ENCODE peak calls at places on chromosomes 4 and X, in six cellular contexts. One of them, this sample, is unnamed.

GRCh38 chrX:71543316-71543715 is 10.4 kb downstream of the OGT start:
- DNase-seq in GM06990: no peak
- DNase-seq in substantia nigra: no peak
- DNase-seq in stimulated activated CD4-positive, alpha-beta T cell treated with anti-CD3 and anti-CD28 coated beads, Interleukin-12 subunit alpha, Interleukin-12 subunit beta, amount 100 ng/mL, for 24 hours: no peak
- DNase-seq in globus pallidus: no peak
- DNase-seq in central memory CD4-positive, alpha-beta T cell: no peak
- DNase-seq in this sample: no peak

GRCh38 chr4:173367285-173367684 is 3.5 kb upstream of the SAP30 start:
- DNase-seq in globus pallidus: no peak
- DNase-seq in substantia nigra: no peak
- DNase-seq in central memory CD4-positive, alpha-beta T cell: no peak
- DNase-seq in stimulated activated CD4-positive, alpha-beta T cell treated with anti-CD3 and anti-CD28 coated beads, Interleukin-12 subunit alpha, Interleukin-12 subunit beta, amount 100 ng/mL, for 24 hours: no peak
- DNase-seq in GM06990: peak
- DNase-seq in this sample: no peak

GRCh38 chr4:143207555-143207954 is 22.8 kb downstream of the USP38 start:
- DNase-seq in central memory CD4-positive, alpha-beta T cell: no peak
- DNase-seq in GM06990: no peak
- DNase-seq in globus pallidus: peak
- DNase-seq in substantia nigra: no peak
- DNase-seq in stimulated activated CD4-positive, alpha-beta T cell treated with anti-CD3 and anti-CD28 coated beads, Interleukin-12 subunit alpha, Interleukin-12 subunit beta, amount 100 ng/mL, for 24 hours: no peak
- DNase-seq in this sample: no peak

GRCh38 chr4:123976285-123976684 is 579.7 kb downstream of the SPRY1 start:
- DNase-seq in GM06990: no peak
- DNase-seq in stimulated activated CD4-positive, alpha-beta T cell treated with anti-CD3 and anti-CD28 coated beads, Interleukin-12 subunit alpha, Interleukin-12 subunit beta, amount 100 ng/mL, for 24 hours: no peak
- DNase-seq in substantia nigra: no peak
- DNase-seq in central memory CD4-positive, alpha-beta T cell: no peak
- DNase-seq in globus pallidus: no peak
- DNase-seq in this sample: no peak

GRCh38 chrX:96183843-96184242 is 500.8 kb upstream of the DIAPH2 start:
- DNase-seq in stimulated activated CD4-positive, alpha-beta T cell treated with anti-CD3 and anti-CD28 coated beads, Interleukin-12 subunit alpha, Interleukin-12 subunit beta, amount 100 ng/mL, for 24 hours: no peak
- DNase-seq in GM06990: no peak
- DNase-seq in globus pallidus: no peak
- DNase-seq in central memory CD4-positive, alpha-beta T cell: no peak
- DNase-seq in substantia nigra: no peak
- DNase-seq in this sample: no peak

GRCh38 chr4:182297659-182298058 is 54.5 kb downstream of the TENM3 start:
- DNase-seq in stimulated activated CD4-positive, alpha-beta T cell treated with anti-CD3 and anti-CD28 coated beads, Interleukin-12 subunit alpha, Interleukin-12 subunit beta, amount 100 ng/mL, for 24 hours: no peak
- DNase-seq in substantia nigra: no peak
- DNase-seq in globus pallidus: no peak
- DNase-seq in central memory CD4-positive, alpha-beta T cell: no peak
- DNase-seq in GM06990: no peak
- DNase-seq in this sample: no peak

GRCh38 chr4:33696066-33696465 is 2548.2 kb downstream of the ARAP2 start:
- DNase-seq in central memory CD4-positive, alpha-beta T cell: no peak
- DNase-seq in GM06990: no peak
- DNase-seq in globus pallidus: no peak
- DNase-seq in stimulated activated CD4-positive, alpha-beta T cell treated with anti-CD3 and anti-CD28 coated beads, Interleukin-12 subunit alpha, Interleukin-12 subunit beta, amount 100 ng/mL, for 24 hours: no peak
- DNase-seq in substantia nigra: no peak
- DNase-seq in this sample: no peak

GRCh38 chr4:90137545-90137944 is 10.4 kb downstream of the CCSER1 start:
- DNase-seq in central memory CD4-positive, alpha-beta T cell: no peak
- DNase-seq in substantia nigra: no peak
- DNase-seq in globus pallidus: no peak
- DNase-seq in GM06990: no peak
- DNase-seq in stimulated activated CD4-positive, alpha-beta T cell treated with anti-CD3 and anti-CD28 coated beads, Interleukin-12 subunit alpha, Interleukin-12 subunit beta, amount 100 ng/mL, for 24 hours: no peak
- DNase-seq in this sample: no peak

GRCh38 chrX:20547649-20548051 is 280.9 kb upstream of the RPS6KA3 start:
- DNase-seq in globus pallidus: no peak
- DNase-seq in substantia nigra: no peak
- DNase-seq in stimulated activated CD4-positive, alpha-beta T cell treated with anti-CD3 and anti-CD28 coated beads, Interleukin-12 subunit alpha, Interleukin-12 subunit beta, amount 100 ng/mL, for 24 hours: no peak
- DNase-seq in central memory CD4-positive, alpha-beta T cell: no peak
- DNase-seq in GM06990: no peak
- DNase-seq in this sample: no peak

GRCh38 chrX:3160771-3161170 is 119.5 kb downstream of the ARSF start:
- DNase-seq in substantia nigra: no peak
- DNase-seq in GM06990: no peak
- DNase-seq in globus pallidus: no peak
- DNase-seq in stimulated activated CD4-positive, alpha-beta T cell treated with anti-CD3 and anti-CD28 coated beads, Interleukin-12 subunit alpha, Interleukin-12 subunit beta, amount 100 ng/mL, for 24 hours: no peak
- DNase-seq in central memory CD4-positive, alpha-beta T cell: no peak
- DNase-seq in this sample: no peak

GRCh38 chrX:134580947-134581346 is 77.3 kb downstream of the PLAC1 start:
- DNase-seq in globus pallidus: no peak
- DNase-seq in substantia nigra: no peak
- DNase-seq in stimulated activated CD4-positive, alpha-beta T cell treated with anti-CD3 and anti-CD28 coated beads, Interleukin-12 subunit alpha, Interleukin-12 subunit beta, amount 100 ng/mL, for 24 hours: no peak
- DNase-seq in GM06990: no peak
- DNase-seq in central memory CD4-positive, alpha-beta T cell: no peak
- DNase-seq in this sample: no peak

GRCh38 chrX:41224606-41225005 is 109.4 kb upstream of the DDX3X start:
- DNase-seq in GM06990: no peak
- DNase-seq in stimulated activated CD4-positive, alpha-beta T cell treated with anti-CD3 and anti-CD28 coated beads, Interleukin-12 subunit alpha, Interleukin-12 subunit beta, amount 100 ng/mL, for 24 hours: no peak
- DNase-seq in globus pallidus: no peak
- DNase-seq in central memory CD4-positive, alpha-beta T cell: no peak
- DNase-seq in substantia nigra: no peak
- DNase-seq in this sample: no peak

GRCh38 chr4:38430841-38431240 is 233.2 kb upstream of the KLF3 start:
- DNase-seq in GM06990: no peak
- DNase-seq in stimulated activated CD4-positive, alpha-beta T cell treated with anti-CD3 and anti-CD28 coated beads, Interleukin-12 subunit alpha, Interleukin-12 subunit beta, amount 100 ng/mL, for 24 hours: no peak
- DNase-seq in globus pallidus: no peak
- DNase-seq in substantia nigra: no peak
- DNase-seq in central memory CD4-positive, alpha-beta T cell: no peak
- DNase-seq in this sample: no peak

GRCh38 chr4:104983615-104984179 is 163.0 kb upstream of the TET2 start:
- DNase-seq in globus pallidus: no peak
- DNase-seq in central memory CD4-positive, alpha-beta T cell: no peak
- DNase-seq in GM06990: no peak
- DNase-seq in stimulated activated CD4-positive, alpha-beta T cell treated with anti-CD3 and anti-CD28 coated beads, Interleukin-12 subunit alpha, Interleukin-12 subunit beta, amount 100 ng/mL, for 24 hours: no peak
- DNase-seq in substantia nigra: no peak
- DNase-seq in this sample: no peak

GRCh38 chrX:47687249-47687648 is 28.3 kb upstream of the UXT start:
- DNase-seq in substantia nigra: no peak
- DNase-seq in GM06990: no peak
- DNase-seq in stimulated activated CD4-positive, alpha-beta T cell treated with anti-CD3 and anti-CD28 coated beads, Interleukin-12 subunit alpha, Interleukin-12 subunit beta, amount 100 ng/mL, for 24 hours: no peak
- DNase-seq in central memory CD4-positive, alpha-beta T cell: no peak
- DNase-seq in globus pallidus: no peak
- DNase-seq in this sample: no peak

GRCh38 chr4:1730532-1731135 is 9.3 kb downstream of the TACC3 start:
- DNase-seq in stimulated activated CD4-positive, alpha-beta T cell treated with anti-CD3 and anti-CD28 coated beads, Interleukin-12 subunit alpha, Interleukin-12 subunit beta, amount 100 ng/mL, for 24 hours: no peak
- DNase-seq in globus pallidus: no peak
- DNase-seq in central memory CD4-positive, alpha-beta T cell: no peak
- DNase-seq in GM06990: no peak
- DNase-seq in substantia nigra: no peak
- DNase-seq in this sample: no peak

GRCh38 chrX:136227074-136227473 is 24.1 kb downstream of the MAP7D3 start:
- DNase-seq in substantia nigra: no peak
- DNase-seq in stimulated activated CD4-positive, alpha-beta T cell treated with anti-CD3 and anti-CD28 coated beads, Interleukin-12 subunit alpha, Interleukin-12 subunit beta, amount 100 ng/mL, for 24 hours: no peak
- DNase-seq in central memory CD4-positive, alpha-beta T cell: no peak
- DNase-seq in GM06990: no peak
- DNase-seq in globus pallidus: no peak
- DNase-seq in this sample: no peak

GRCh38 chr4:75549019-75549418 is 6.8 kb upstream of the ODAPH start:
- DNase-seq in substantia nigra: no peak
- DNase-seq in GM06990: no peak
- DNase-seq in globus pallidus: no peak
- DNase-seq in stimulated activated CD4-positive, alpha-beta T cell treated with anti-CD3 and anti-CD28 coated beads, Interleukin-12 subunit alpha, Interleukin-12 subunit beta, amount 100 ng/mL, for 24 hours: no peak
- DNase-seq in central memory CD4-positive, alpha-beta T cell: no peak
- DNase-seq in this sample: no peak

GRCh38 chr4:39712819-39713607 is 15.1 kb downstream of the UBE2K start:
- DNase-seq in globus pallidus: no peak
- DNase-seq in stimulated activated CD4-positive, alpha-beta T cell treated with anti-CD3 and anti-CD28 coated beads, Interleukin-12 subunit alpha, Interleukin-12 subunit beta, amount 100 ng/mL, for 24 hours: no peak
- DNase-seq in central memory CD4-positive, alpha-beta T cell: no peak
- DNase-seq in GM06990: no peak
- DNase-seq in substantia nigra: no peak
- DNase-seq in this sample: no peak

GRCh38 chrX:29690061-29690460 is 525.3 kb upstream of the MAGEB2 start:
- DNase-seq in GM06990: no peak
- DNase-seq in central memory CD4-positive, alpha-beta T cell: no peak
- DNase-seq in stimulated activated CD4-positive, alpha-beta T cell treated with anti-CD3 and anti-CD28 coated beads, Interleukin-12 subunit alpha, Interleukin-12 subunit beta, amount 100 ng/mL, for 24 hours: no peak
- DNase-seq in globus pallidus: no peak
- DNase-seq in substantia nigra: no peak
- DNase-seq in this sample: no peak

GRCh38 chr4:94870151-94870550 is 112.4 kb downstream of the BMPR1B start:
- DNase-seq in stimulated activated CD4-positive, alpha-beta T cell treated with anti-CD3 and anti-CD28 coated beads, Interleukin-12 subunit alpha, Interleukin-12 subunit beta, amount 100 ng/mL, for 24 hours: no peak
- DNase-seq in central memory CD4-positive, alpha-beta T cell: no peak
- DNase-seq in GM06990: no peak
- DNase-seq in globus pallidus: no peak
- DNase-seq in substantia nigra: no peak
- DNase-seq in this sample: no peak

GRCh38 chr4:113607147-113607720 is 154.3 kb downstream of the CAMK2D start:
- DNase-seq in stimulated activated CD4-positive, alpha-beta T cell treated with anti-CD3 and anti-CD28 coated beads, Interleukin-12 subunit alpha, Interleukin-12 subunit beta, amount 100 ng/mL, for 24 hours: no peak
- DNase-seq in GM06990: no peak
- DNase-seq in substantia nigra: no peak
- DNase-seq in central memory CD4-positive, alpha-beta T cell: no peak
- DNase-seq in globus pallidus: no peak
- DNase-seq in this sample: no peak

GRCh38 chr4:646460-646859 is 21.1 kb downstream of the PDE6B start:
- DNase-seq in globus pallidus: no peak
- DNase-seq in substantia nigra: no peak
- DNase-seq in stimulated activated CD4-positive, alpha-beta T cell treated with anti-CD3 and anti-CD28 coated beads, Interleukin-12 subunit alpha, Interleukin-12 subunit beta, amount 100 ng/mL, for 24 hours: no peak
- DNase-seq in central memory CD4-positive, alpha-beta T cell: no peak
- DNase-seq in GM06990: no peak
- DNase-seq in this sample: no peak

GRCh38 chr4:78057135-78057599 is at the start of gene FRAS1:
- DNase-seq in globus pallidus: no peak
- DNase-seq in substantia nigra: no peak
- DNase-seq in central memory CD4-positive, alpha-beta T cell: no peak
- DNase-seq in stimulated activated CD4-positive, alpha-beta T cell treated with anti-CD3 and anti-CD28 coated beads, Interleukin-12 subunit alpha, Interleukin-12 subunit beta, amount 100 ng/mL, for 24 hours: peak
- DNase-seq in GM06990: peak
- DNase-seq in this sample: no peak

GRCh38 chr4:166941629-166942028 is 292.7 kb downstream of the SPOCK3 start:
- DNase-seq in stimulated activated CD4-positive, alpha-beta T cell treated with anti-CD3 and anti-CD28 coated beads, Interleukin-12 subunit alpha, Interleukin-12 subunit beta, amount 100 ng/mL, for 24 hours: no peak
- DNase-seq in GM06990: peak
- DNase-seq in central memory CD4-positive, alpha-beta T cell: no peak
- DNase-seq in substantia nigra: no peak
- DNase-seq in globus pallidus: no peak
- DNase-seq in this sample: no peak

GRCh38 chr4:145852256-145852839 is 86.3 kb downstream of the ZNF827 start:
- DNase-seq in GM06990: no peak
- DNase-seq in stimulated activated CD4-positive, alpha-beta T cell treated with anti-CD3 and anti-CD28 coated beads, Interleukin-12 subunit alpha, Interleukin-12 subunit beta, amount 100 ng/mL, for 24 hours: no peak
- DNase-seq in substantia nigra: no peak
- DNase-seq in globus pallidus: no peak
- DNase-seq in central memory CD4-positive, alpha-beta T cell: no peak
- DNase-seq in this sample: no peak

GRCh38 chr4:93897559-93897958 is 69.0 kb downstream of the ATOH1 start:
- DNase-seq in GM06990: no peak
- DNase-seq in stimulated activated CD4-positive, alpha-beta T cell treated with anti-CD3 and anti-CD28 coated beads, Interleukin-12 subunit alpha, Interleukin-12 subunit beta, amount 100 ng/mL, for 24 hours: no peak
- DNase-seq in central memory CD4-positive, alpha-beta T cell: no peak
- DNase-seq in globus pallidus: no peak
- DNase-seq in substantia nigra: no peak
- DNase-seq in this sample: no peak

GRCh38 chrX:119512145-119512800 is 44.0 kb downstream of the SLC25A5 start:
- DNase-seq in central memory CD4-positive, alpha-beta T cell: no peak
- DNase-seq in globus pallidus: no peak
- DNase-seq in stimulated activated CD4-positive, alpha-beta T cell treated with anti-CD3 and anti-CD28 coated beads, Interleukin-12 subunit alpha, Interleukin-12 subunit beta, amount 100 ng/mL, for 24 hours: no peak
- DNase-seq in GM06990: peak
- DNase-seq in substantia nigra: peak
- DNase-seq in this sample: no peak

GRCh38 chrX:76253432-76253831 is 80.6 kb downstream of the PBDC1 start:
- DNase-seq in substantia nigra: peak
- DNase-seq in central memory CD4-positive, alpha-beta T cell: peak
- DNase-seq in GM06990: no peak
- DNase-seq in globus pallidus: peak
- DNase-seq in stimulated activated CD4-positive, alpha-beta T cell treated with anti-CD3 and anti-CD28 coated beads, Interleukin-12 subunit alpha, Interleukin-12 subunit beta, amount 100 ng/mL, for 24 hours: peak
- DNase-seq in this sample: no peak

This sample was measured in activated CD4-positive, CD25-positive, alpha-beta regulatory T cell treated with anti-CD3 and anti-CD28 coated beads, Interleukin-2, amount 50 U/mL, for 16 hours.